ENCODE peak calls at places on chromosomes 3 and 15, in eight cellular contexts. P, T, W, A, B, S, Z and V are unnamed samples.

GRCh38 chr15:40323239-40323952 is at the start of gene INAFM2:
- DNase-seq in T (peak), A (peak), B (peak), P (peak), S (peak), W (peak), Z (peak), V (peak)

GRCh38 chr3:144499346-144499745 is 527.7 kb downstream of the DIPK2A start:
- DNase-seq in T (no peak), W (no peak), P (peak), B (no peak), A (no peak), Z (no peak), S (no peak), V (no peak)

GRCh38 chr3:99250272-99250671 is 348.8 kb upstream of the DCBLD2 start:
- DNase-seq in T (peak), W (no peak), A (no peak), S (no peak), B (peak), P (no peak), Z (no peak), V (no peak)

GRCh38 chr3:154926721-154927120 is 153.4 kb upstream of the MME start:
- DNase-seq in W (no peak), T (no peak), Z (no peak), B (no peak), P (no peak), A (no peak), S (no peak), V (peak)

GRCh38 chr3:185534511-185534910 is 17.9 kb downstream of the LIPH start:
- DNase-seq in Z (no peak), B (no peak), W (no peak), T (no peak), S (no peak), A (no peak), P (no peak), V (no peak)

GRCh38 chr3:107772016-107772415 is 249.3 kb downstream of the BBX start:
- DNase-seq in S (no peak), W (no peak), B (peak), T (no peak), P (no peak), A (no peak), Z (no peak), V (no peak)

GRCh38 chr3:72340476-72341379 is 507.5 kb downstream of the SHQ1 start:
- DNase-seq in S (peak), T (no peak), B (no peak), W (no peak), Z (no peak), A (no peak), P (no peak), V (no peak)

GRCh38 chr3:99246010-99246654 is 344.6 kb upstream of the DCBLD2 start:
- DNase-seq in T (no peak), P (no peak), A (no peak), Z (no peak), B (no peak), W (no peak), S (no peak), V (no peak)

GRCh38 chr15:52529940-52530339 is 1.3 kb upstream of the MYO5A start:
- DNase-seq in Z (no peak), B (no peak), A (no peak), T (no peak), P (no peak), S (no peak), W (no peak), V (no peak)

GRCh38 chr15:68407141-68407885 is 24.6 kb downstream of the ITGA11 start:
- DNase-seq in A (no peak), T (no peak), P (no peak), W (no peak), S (no peak), Z (no peak), B (no peak), V (no peak)

GRCh38 chr15:78362716-78363426 is 22.7 kb downstream of the CRABP1 start:
- DNase-seq in B (no peak), W (no peak), T (no peak), Z (no peak), S (no peak), P (no peak), A (no peak), V (no peak)

GRCh38 chr3:71299160-71299559 is 284.4 kb downstream of the FOXP1 start:
- DNase-seq in A (peak), W (no peak), P (no peak), S (no peak), B (no peak), T (no peak), Z (no peak), V (no peak)

GRCh38 chr3:126926684-126927404 is 56.1 kb upstream of the PLXNA1 start:
- DNase-seq in B (no peak), P (no peak), T (no peak), Z (no peak), S (no peak), A (no peak), W (no peak), V (peak)

GRCh38 chr15:39180494-39180930 is 400.4 kb upstream of the THBS1 start:
- DNase-seq in A (no peak), W (no peak), P (no peak), B (no peak), S (no peak), Z (no peak), T (no peak), V (no peak)

GRCh38 chr15:63911160-63911559 is 77.4 kb upstream of the HERC1 start:
- DNase-seq in T (no peak), P (no peak), A (no peak), S (no peak), Z (no peak), W (no peak), B (no peak), V (no peak)

GRCh38 chr3:152656207-152657001 is 178.5 kb upstream of the P2RY1 start:
- DNase-seq in S (no peak), W (peak), P (peak), Z (no peak), B (no peak), T (no peak), A (no peak), V (no peak)

GRCh38 chr15:85976986-85977385 is 102.7 kb upstream of the AGBL1 start:
- DNase-seq in Z (no peak), T (peak), B (no peak), W (no peak), P (no peak), A (no peak), S (no peak), V (no peak)

GRCh38 chr3:47594792-47595191 is 16.1 kb upstream of the CSPG5 start:
- DNase-seq in Z (peak), A (no peak), S (no peak), B (no peak), W (no peak), T (no peak), P (no peak), V (no peak)

GRCh38 chr15:47768730-47769129 is 51.4 kb downstream of the SEMA6D start:
- DNase-seq in B (no peak), P (no peak), S (no peak), Z (no peak), T (no peak), A (no peak), W (no peak), V (no peak)

GRCh38 chr15:53757906-53758305 is 1.6 kb downstream of the WDR72 start:
- DNase-seq in T (no peak), Z (no peak), S (no peak), P (no peak), B (no peak), W (no peak), A (no peak), V (no peak)

GRCh38 chr3:55587476-55587875 is 100.4 kb upstream of the WNT5A start:
- DNase-seq in S (no peak), W (no peak), P (no peak), T (no peak), Z (no peak), B (no peak), A (no peak), V (peak)

GRCh38 chr3:179528786-179529185 is 33.9 kb upstream of the ACTL6A start:
- DNase-seq in W (no peak), T (no peak), P (no peak), A (no peak), B (peak), Z (no peak), S (no peak), V (no peak)

GRCh38 chr15:69138963-69139362 is 21.5 kb upstream of the GLCE start:
- DNase-seq in Z (no peak), P (no peak), A (no peak), W (no peak), S (no peak), T (no peak), B (no peak), V (no peak)

GRCh38 chr3:28068342-28068741 is 173.1 kb upstream of the CMC1 start:
- DNase-seq in W (no peak), B (no peak), T (no peak), Z (no peak), P (no peak), A (no peak), S (no peak), V (no peak)